ENCODE peak calls at places on chromosomes 2 and 18, in ten cellular contexts. K, B, S, N, J, C, Q, T, M and G are unnamed samples.

GRCh38 chr2:109257653-109258052 is 128.6 kb downstream of the SH3RF3 start:
- DNase-seq in K (peak; percentile 62), B (no peak), S (no peak), N (no peak), J (no peak), C (no peak), Q (no peak), T (no peak), M (peak; percentile 70), G (no peak)

GRCh38 chr2:142952793-142953192 is 75.3 kb downstream of the KYNU start:
- DNase-seq in K (no peak), B (no peak), S (no peak), N (no peak), J (no peak), C (no peak), Q (no peak), T (no peak), M (no peak), G (no peak)

GRCh38 chr2:239092571-239093294 is 244.8 kb downstream of the TWIST2 start:
- DNase-seq in K (no peak), B (no peak), S (no peak), N (no peak), J (no peak), C (no peak), Q (no peak), T (peak; percentile 21), M (no peak), G (no peak)

GRCh38 chr2:191748050-191748449 is 70.1 kb downstream of the NABP1 start:
- DNase-seq in K (peak; percentile 48), B (no peak), S (no peak), N (no peak), J (no peak), C (no peak), Q (no peak), T (no peak), M (peak; percentile 39), G (no peak)

GRCh38 chr2:140786585-140786984 is 1344.2 kb downstream of the LRP1B start:
- DNase-seq in K (no peak), B (no peak), S (no peak), N (no peak), J (no peak), C (no peak), Q (no peak), T (no peak), M (no peak), G (no peak)

GRCh38 chr2:239148495-239149200 is 252.2 kb downstream of the HDAC4 start:
- DNase-seq in K (no peak), B (no peak), S (no peak), N (no peak), J (no peak), C (peak; percentile 22), Q (no peak), T (no peak), M (no peak), G (peak; percentile 41)

GRCh38 chr18:2002604-2003003 is 568.7 kb downstream of the METTL4 start:
- DNase-seq in K (no peak), B (peak; percentile 44), S (no peak), N (no peak), J (no peak), C (no peak), Q (no peak), T (peak; percentile 45), M (no peak), G (no peak)

GRCh38 chr2:60840880-60841279 is 40.5 kb upstream of the REL start:
- DNase-seq in K (no peak), B (no peak), S (no peak), N (no peak), J (no peak), C (no peak), Q (no peak), T (no peak), M (no peak), G (no peak)

GRCh38 chr2:47493317-47493716 is 90.4 kb downstream of the MSH2 start:
- DNase-seq in K (no peak), B (no peak), S (no peak), N (no peak), J (no peak), C (no peak), Q (no peak), T (no peak), M (no peak), G (no peak)

GRCh38 chr2:156115338-156115737 is 217.2 kb downstream of the NR4A2 start:
- DNase-seq in K (no peak), B (no peak), S (no peak), N (no peak), J (no peak), C (no peak), Q (no peak), T (no peak), M (no peak), G (no peak)

GRCh38 chr18:77671456-77672167 is 422.0 kb downstream of the GALR1 start:
- DNase-seq in K (no peak), B (no peak), S (no peak), N (no peak), J (no peak), C (no peak), Q (no peak), T (peak; percentile 72), M (no peak), G (no peak)

GRCh38 chr2:146806295-146807005 is 1038.4 kb upstream of the ACVR2A start:
- DNase-seq in K (peak; percentile 71), B (no peak), S (no peak), N (no peak), J (no peak), C (no peak), Q (no peak), T (no peak), M (peak; percentile 4), G (no peak)

GRCh38 chr18:36195427-36196122 is 8.3 kb downstream of the MOCOS start:
- DNase-seq in K (peak; percentile 12), B (no peak), S (no peak), N (peak; percentile 3), J (no peak), C (no peak), Q (no peak), T (no peak), M (no peak), G (no peak)
- H3K4me1 ChIP-seq in K (no peaks in the 10 kb centered on the region), B (peaks cover 13% of the 10 kb centered on the region), S (no peaks in the 10 kb centered on the region), N (no peaks in the 10 kb centered on the region), J (no peaks in the 10 kb centered on the region), C (no peaks in the 10 kb centered on the region), Q (no peaks in the 10 kb centered on the region), T (no peaks in the 10 kb centered on the region), M (no peaks in the 10 kb centered on the region), G (no peaks in the 10 kb centered on the region)

GRCh38 chr2:46173636-46174253 is 123.5 kb upstream of the EPAS1 start:
- DNase-seq in K (no peak), B (no peak), S (no peak), N (no peak), J (no peak), C (no peak), Q (peak; percentile 88), T (peak; percentile 26), M (no peak), G (no peak)
- H3K4me1 ChIP-seq in K (peaks cover 14% of the 10 kb centered on the region), B (no peaks in the 10 kb centered on the region), S (no peaks in the 10 kb centered on the region), N (peaks cover 4% of the 10 kb centered on the region), J (peaks cover 58% of the 10 kb centered on the region), C (peaks cover 47% of the 10 kb centered on the region), Q (peaks cover 19% of the 10 kb centered on the region), T (peaks cover 30% of the 10 kb centered on the region), M (peaks cover 19% of the 10 kb centered on the region), G (peaks cover 32% of the 10 kb centered on the region)

GRCh38 chr18:26477828-26478466 is 70.4 kb downstream of the KCTD1 start:
- DNase-seq in K (no peak), B (no peak), S (no peak), N (no peak), J (peak; percentile 80), C (no peak), Q (no peak), T (no peak), M (no peak), G (no peak)
- H3K4me1 ChIP-seq in K (peaks cover 11% of the 10 kb centered on the region), B (no peaks in the 10 kb centered on the region), S (no peaks in the 10 kb centered on the region), N (no peaks in the 10 kb centered on the region), J (peaks cover 73% of the 10 kb centered on the region), C (no peaks in the 10 kb centered on the region), Q (peaks cover 10% of the 10 kb centered on the region), T (peaks cover 31% of the 10 kb centered on the region), M (peaks cover 17% of the 10 kb centered on the region), G (peaks cover 19% of the 10 kb centered on the region)

GRCh38 chr2:126664639-126665038 is 8.7 kb downstream of the GYPC start:
- DNase-seq in K (no peak), B (no peak), S (no peak), N (no peak), J (no peak), C (no peak), Q (no peak), T (no peak), M (no peak), G (no peak)
- H3K4me1 ChIP-seq in K (peaks cover 3% of the 10 kb centered on the region), B (peaks cover 65% of the 10 kb centered on the region), S (no peaks in the 10 kb centered on the region), N (peaks cover 3% of the 10 kb centered on the region), J (no peaks in the 10 kb centered on the region), C (peaks cover 82% of the 10 kb centered on the region), Q (no peaks in the 10 kb centered on the region), T (peaks cover 7% of the 10 kb centered on the region), M (peaks cover 7% of the 10 kb centered on the region), G (peaks cover 31% of the 10 kb centered on the region)

DNA sequence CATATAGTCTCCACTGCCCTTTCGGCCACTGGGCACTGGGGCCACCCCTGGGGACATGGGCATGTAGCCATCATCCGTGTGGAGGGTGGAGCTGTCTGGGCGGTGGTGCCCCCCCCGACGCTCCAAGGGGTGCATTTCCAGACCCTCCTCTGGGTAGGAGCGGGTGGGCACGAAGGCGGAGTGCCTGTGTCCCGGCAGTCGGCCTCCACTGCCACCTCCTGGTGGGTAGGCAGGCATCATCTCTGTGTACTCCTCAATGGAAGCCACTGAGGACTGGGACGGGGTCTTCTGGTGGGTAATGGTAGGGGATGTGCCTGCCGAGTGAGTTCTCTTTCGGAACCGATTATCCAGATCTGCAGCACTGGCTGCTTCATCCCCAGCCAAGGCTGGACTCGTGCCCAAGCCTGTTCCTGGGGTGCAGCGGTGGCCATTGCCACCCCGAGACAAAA is 2.8 kb downstream of the IRS1 start:
- DNase-seq in K (peak; percentile 81), B (no peak), S (no peak), N (peak; percentile 36), J (no peak), C (peak; percentile 51), Q (no peak), T (no peak), M (peak; percentile 76), G (peak; percentile 65)
- H3K4me1 ChIP-seq in K (peaks cover 5% of the 10 kb centered on the region), B (no peaks in the 10 kb centered on the region), S (no peaks in the 10 kb centered on the region), N (peaks cover 3% of the 10 kb centered on the region), J (peaks cover 46% of the 10 kb centered on the region), C (peaks cover 70% of the 10 kb centered on the region), Q (peaks cover 86% of the 10 kb centered on the region), T (peaks cover 29% of the 10 kb centered on the region), M (peaks cover 2% of the 10 kb centered on the region), G (peaks cover 47% of the 10 kb centered on the region)

DNA sequence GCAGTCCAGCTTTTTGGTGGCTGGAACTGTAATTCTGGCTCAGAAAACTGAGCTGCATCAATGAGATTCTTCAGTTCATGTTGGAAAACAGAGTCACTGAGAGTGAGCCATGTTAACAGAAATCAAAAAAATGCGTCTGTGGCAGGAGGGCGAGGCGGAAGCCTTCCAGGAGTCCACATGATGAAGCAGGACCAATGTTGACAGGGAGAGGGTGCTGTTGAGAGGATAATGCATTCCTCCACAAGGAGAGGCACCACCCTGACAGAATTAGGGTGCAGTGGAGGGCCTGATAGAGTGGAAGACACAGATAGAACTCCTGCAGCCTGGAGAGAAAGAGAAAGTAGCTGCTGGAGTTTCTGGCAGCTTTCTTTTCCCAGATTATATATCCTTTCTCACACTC is 111.5 kb downstream of the MGAT5 start:
- DNase-seq in K (no peak), B (peak; percentile 35), S (no peak), N (no peak), J (peak; percentile 20), C (no peak), Q (no peak), T (peak; percentile 23), M (no peak), G (no peak)
- H3K4me1 ChIP-seq in K (peaks cover 11% of the 10 kb centered on the region), B (no peaks in the 10 kb centered on the region), S (no peaks in the 10 kb centered on the region), N (no peaks in the 10 kb centered on the region), J (no peaks in the 10 kb centered on the region), C (no peaks in the 10 kb centered on the region), Q (peaks cover 28% of the 10 kb centered on the region), T (peaks cover 20% of the 10 kb centered on the region), M (peaks cover 12% of the 10 kb centered on the region), G (peaks cover 42% of the 10 kb centered on the region)

GRCh38 chr18:55418439-55418838 is 169.6 kb downstream of the TCF4 start:
- DNase-seq in K (no peak), B (no peak), S (no peak), N (no peak), J (no peak), C (no peak), Q (no peak), T (no peak), M (no peak), G (no peak)
- H3K4me1 ChIP-seq in K (peaks cover 4% of the 10 kb centered on the region), B (peaks cover 2% of the 10 kb centered on the region), S (no peaks in the 10 kb centered on the region), N (no peaks in the 10 kb centered on the region), J (no peaks in the 10 kb centered on the region), C (peaks cover 26% of the 10 kb centered on the region), Q (no peaks in the 10 kb centered on the region), T (peaks cover 70% of the 10 kb centered on the region), M (peaks cover 13% of the 10 kb centered on the region), G (no peaks in the 10 kb centered on the region)